ENCODE peak calls at places on chromosomes 6 and 20, in ten cellular contexts. T is spleen, O is OCI-LY7, N is heart left ventricle, V is ascending aorta, I is psoas muscle, H is left lung, Q is uterus, A is fibroblast of lung, K is heart right ventricle. B is an unnamed sample.
A peak's percentile ranks its signal among the peaks of the same experiment; 100 is the strongest.

GRCh38 chr6:148348778-148349177 is 6.1 kb downstream of the SASH1 start:
- DNase-seq in T (no peak), O (no peak), N (no peak), V (no peak), I (no peak), H (no peak), Q (no peak), A (no peak), K (no peak), B (no peak)

GRCh38 chr6:118630928-118631327 is 20.5 kb downstream of the CEP85L start:
- DNase-seq in T (no peak), O (no peak), N (no peak), V (no peak), I (no peak), H (no peak), Q (no peak), A (no peak), K (no peak), B (no peak)

GRCh38 chr20:63235399-63235983 is at the start of gene BIRC7:
- DNase-seq in T (no peak), O (no peak), N (no peak), V (no peak), I (no peak), H (no peak), Q (no peak), A (no peak), K (no peak), B (no peak)

GRCh38 chr6:786946-787763 is 94.2 kb upstream of the EXOC2 start:
- DNase-seq in T (no peak), O (peak; percentile 35), N (no peak), V (no peak), I (no peak), H (no peak), Q (no peak), A (no peak), K (no peak), B (no peak)

GRCh38 chr20:35181731-35182130 is 9.9 kb downstream of the PROCR start:
- DNase-seq in T (no peak), O (no peak), N (no peak), V (no peak), I (no peak), H (no peak), Q (no peak), A (peak; percentile 7), K (no peak), B (no peak)

GRCh38 chr20:32925481-32926196 is 66.9 kb downstream of the EFCAB8 start:
- DNase-seq in T (no peak), O (no peak), N (no peak), V (no peak), I (no peak), H (no peak), Q (no peak), A (no peak), K (no peak), B (no peak)

GRCh38 chr20:41848180-41848579 is 230.0 kb upstream of the CHD6 start:
- DNase-seq in T (no peak), O (no peak), N (no peak), V (no peak), I (no peak), H (no peak), Q (no peak), A (no peak), K (no peak), B (no peak)

GRCh38 chr20:51361258-51361657 is 181.3 kb downstream of the NFATC2 start:
- DNase-seq in T (no peak), O (no peak), N (no peak), V (no peak), I (no peak), H (no peak), Q (no peak), A (no peak), K (no peak), B (no peak)

DNA sequence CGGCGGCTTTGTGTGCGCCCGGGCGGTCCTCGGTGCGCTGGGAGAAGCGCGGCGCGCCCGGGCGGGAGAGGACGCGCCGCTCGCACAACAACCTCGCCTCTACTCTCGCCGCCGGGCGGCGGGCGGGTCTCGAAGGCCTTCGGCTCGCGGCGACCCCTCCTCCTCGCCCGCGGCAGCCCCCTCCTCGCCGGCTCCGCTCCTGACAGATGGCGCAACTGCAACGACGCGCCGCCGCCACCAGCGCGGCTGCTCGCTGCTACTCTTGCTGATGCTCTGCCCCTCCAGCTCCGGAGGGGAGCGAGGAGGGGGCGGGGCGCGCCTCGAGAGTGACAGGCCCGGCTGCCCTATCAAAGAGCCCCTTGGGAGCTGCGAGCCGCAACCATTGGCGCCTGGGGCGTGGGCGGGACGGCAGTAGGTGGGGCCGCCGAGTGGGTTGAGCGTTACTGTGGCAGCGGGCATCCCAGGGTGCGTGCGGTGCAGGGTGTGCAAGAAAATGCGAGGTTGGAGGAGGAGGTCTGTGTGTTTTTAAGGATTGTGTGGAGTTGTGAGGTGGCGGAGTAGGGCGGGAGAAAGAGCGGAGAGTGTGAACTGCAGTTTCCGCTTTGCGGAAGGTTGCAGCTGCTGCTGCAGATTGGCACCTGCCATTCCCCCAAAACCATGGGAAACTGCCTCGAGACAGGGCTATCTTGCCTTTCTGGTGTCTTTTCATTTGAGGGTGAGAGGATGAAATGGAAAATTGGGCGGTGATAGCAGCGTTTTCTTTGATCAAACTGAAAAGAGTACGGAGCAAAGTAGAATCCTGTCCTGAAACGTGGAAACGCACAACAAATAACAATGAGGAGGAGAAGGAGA is at the start of gene FYN:
- DNase-seq in T (peak; percentile 99), O (peak; percentile 97), N (peak; percentile 99), V (peak; percentile 99), I (peak; percentile 98), H (peak; percentile 98), Q (peak; percentile 98), A (peak; percentile 95), K (peak; percentile 99), B (peak; percentile 96)
- H3K4me3 ChIP-seq in T (peak within 1 kb of the TSS; percentile 92), O (peak within 1 kb of the TSS; percentile 79), N (peak within 1 kb of the TSS; percentile 89), V (peak within 1 kb of the TSS; percentile 83), I (peak within 1 kb of the TSS; percentile 72), H (peak within 1 kb of the TSS; percentile 69), Q (peak within 1 kb of the TSS; percentile 79), A (peak within 1 kb of the TSS; percentile 82), K (peak within 1 kb of the TSS; percentile 89), B (peak within 1 kb of the TSS; percentile 48)

GRCh38 chr6:168207421-168208175 is 112.0 kb downstream of the DACT2 start:
- DNase-seq in T (no peak), O (no peak), N (no peak), V (no peak), I (no peak), H (no peak), Q (no peak), A (no peak), K (no peak), B (no peak)

GRCh38 chr6:168206186-168206585 is 113.4 kb downstream of the DACT2 start:
- DNase-seq in T (no peak), O (no peak), N (no peak), V (no peak), I (no peak), H (no peak), Q (no peak), A (no peak), K (no peak), B (no peak)

GRCh38 chr6:168208854-168209253 is 110.7 kb downstream of the DACT2 start:
- DNase-seq in T (no peak), O (no peak), N (no peak), V (no peak), I (no peak), H (no peak), Q (no peak), A (no peak), K (no peak), B (no peak)

GRCh38 chr6:168208436-168208835 is 111.1 kb downstream of the DACT2 start:
- DNase-seq in T (peak; percentile 13), O (no peak), N (no peak), V (no peak), I (no peak), H (no peak), Q (no peak), A (no peak), K (no peak), B (no peak)

DNA sequence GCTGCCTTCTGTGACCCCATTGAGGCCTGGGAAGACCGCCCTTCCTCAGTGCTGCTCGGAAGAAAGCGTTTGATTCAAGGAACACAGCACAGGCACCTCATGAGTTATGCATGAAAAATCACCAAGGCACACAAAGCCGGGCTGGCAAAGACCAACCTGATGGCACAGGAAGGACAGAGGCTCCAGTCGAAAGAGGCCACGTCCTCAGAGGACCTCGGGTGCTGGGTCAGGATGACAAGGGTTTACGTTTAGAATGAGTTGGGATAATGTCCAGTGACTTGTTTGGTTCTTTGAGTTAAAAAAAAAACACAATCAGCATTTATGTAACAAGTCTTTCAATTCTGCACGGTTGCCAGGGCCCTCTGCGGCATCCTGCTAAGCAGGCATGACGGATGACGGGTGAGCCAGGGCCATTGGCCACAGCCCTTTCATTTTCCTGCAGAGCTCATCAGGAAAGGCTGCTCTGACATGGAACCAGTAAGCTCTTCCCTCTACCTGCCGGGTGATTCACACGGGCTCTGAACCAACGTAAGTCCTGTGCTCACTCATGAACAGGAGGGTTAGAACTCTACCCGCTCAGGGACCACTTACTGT is 112.8 kb downstream of the DACT2 start:
- DNase-seq in T (no peak), O (no peak), N (no peak), V (no peak), I (no peak), H (no peak), Q (no peak), A (no peak), K (no peak), B (no peak)
- H3K9me3 ChIP-seq in T (no peaks in the 10 kb centered on the region), O (no peaks in the 10 kb centered on the region), N (no peaks in the 10 kb centered on the region), V (no peaks in the 10 kb centered on the region), I (peaks cover 4% of the 10 kb centered on the region), H (no peaks in the 10 kb centered on the region), Q (no peaks in the 10 kb centered on the region), A (no peaks in the 10 kb centered on the region), K (no peaks in the 10 kb centered on the region), B (no peaks in the 10 kb centered on the region)

GRCh38 chr6:139172567-139172966 is 37.7 kb downstream of the HECA start:
- DNase-seq in T (no peak), O (no peak), N (no peak), V (no peak), I (no peak), H (no peak), Q (no peak), A (no peak), K (no peak), B (no peak)

GRCh38 chr6:139172151-139172550 is 37.3 kb downstream of the HECA start:
- DNase-seq in T (no peak), O (no peak), N (no peak), V (no peak), I (no peak), H (no peak), Q (no peak), A (no peak), K (no peak), B (no peak)

GRCh38 chr6:139175389-139175788 is 40.5 kb downstream of the HECA start:
- DNase-seq in T (no peak), O (peak; percentile 68), N (no peak), V (no peak), I (no peak), H (no peak), Q (no peak), A (no peak), K (no peak), B (no peak)

GRCh38 chr6:139173822-139174221 is 38.9 kb downstream of the HECA start:
- DNase-seq in T (no peak), O (no peak), N (no peak), V (no peak), I (no peak), H (no peak), Q (no peak), A (no peak), K (no peak), B (no peak)

GRCh38 chr6:139173172-139173571 is 38.3 kb downstream of the HECA start:
- DNase-seq in T (no peak), O (no peak), N (no peak), V (no peak), I (no peak), H (no peak), Q (no peak), A (no peak), K (no peak), B (no peak)
- TF ChIP-seq CTCF in T (no peak), O (peak; percentile 36), N (no peak), V (no peak), I (no peak), H (no peak), Q (no peak), A (no peak), K (no peak), B (no peak)

DNA sequence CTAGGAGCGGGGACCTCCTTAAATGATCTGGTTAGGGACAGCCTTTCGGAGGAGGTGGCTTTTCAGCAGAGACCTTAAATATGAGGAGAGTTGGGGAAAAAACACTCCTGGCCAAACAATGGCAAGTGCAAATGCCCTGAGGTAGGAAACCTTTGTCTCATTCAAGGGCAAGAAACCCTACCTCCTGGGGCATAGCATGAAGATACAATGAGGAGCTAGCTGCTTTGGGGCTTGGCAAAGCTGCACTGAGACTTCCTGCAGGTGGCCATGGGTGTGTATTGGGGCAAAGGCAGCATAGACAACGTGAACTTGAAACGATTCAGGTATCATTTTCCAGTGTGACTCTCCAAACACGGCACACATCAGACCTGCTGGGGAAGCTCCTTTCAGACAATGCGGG is 30.7 kb downstream of the PMEPA1 start:
- DNase-seq in T (no peak), O (peak; percentile 74), N (no peak), V (no peak), I (no peak), H (no peak), Q (no peak), A (no peak), K (no peak), B (no peak)
- H3K4me3 ChIP-seq in T (no peak overlapping the region), O (peak overlapping the region; percentile 64), N (no peak overlapping the region), V (no peak overlapping the region), I (no peak overlapping the region), H (no peak overlapping the region), Q (no peak overlapping the region), A (no peak overlapping the region), K (no peak overlapping the region), B (no peak overlapping the region)